ENCODE peak calls at places on chromosomes 1 and 21, in four cellular contexts. H is A549, C is K562, F is ovary. V is an unnamed sample. For H3K4me1, the result is how much of the 10 kb centered on the place peaks cover.

GRCh38 chr1:7970250-7970649 is 8.7 kb downstream of the PARK7 start:
- DNase-seq in H (no peak), C (no peak), F (no peak), V (no peak)

GRCh38 chr1:31707711-31708110 is 3.9 kb upstream of the COL16A1 start:
- DNase-seq in H (no peak), C (peak), F (no peak), V (no peak)

GRCh38 chr1:3454811-3455618 is 550 bp downstream of the ARHGEF16 start:
- DNase-seq in H (no peak), C (peak), F (no peak), V (peak)

GRCh38 chr1:56577859-56578663 is 1.3 kb downstream of the PLPP3 start:
- DNase-seq in H (peak), C (no peak), F (peak), V (peak)

GRCh38 chr1:248343451-248343850 is 5.1 kb upstream of the OR14C36 start:
- DNase-seq in H (no peak), C (no peak), F (no peak), V (no peak)

GRCh38 chr1:227234998-227235405 is 83.3 kb downstream of the CDC42BPA start:
- DNase-seq in H (peak), C (peak), F (no peak), V (no peak)

GRCh38 chr1:25338188-25338981 is at the start of gene TMEM50A:
- DNase-seq in H (peak), C (peak), F (peak), V (peak)

GRCh38 chr1:68145418-68146126 is 86.8 kb downstream of the WLS start:
- DNase-seq in H (no peak), C (no peak), F (peak), V (peak)

GRCh38 chr1:30259631-30260030 is 463.8 kb downstream of the MATN1 start:
- DNase-seq in H (no peak), C (no peak), F (no peak), V (no peak)

GRCh38 chr1:110255388-110255787 is 45.3 kb downstream of the KCNC4 start:
- DNase-seq in H (no peak), C (no peak), F (no peak), V (no peak)

GRCh38 chr1:12414444-12415238 is 184.8 kb downstream of the VPS13D start:
- DNase-seq in H (no peak), C (no peak), F (no peak), V (no peak)

GRCh38 chr1:234330843-234331215 is 42.4 kb upstream of the COA6 start:
- DNase-seq in H (no peak), C (no peak), F (no peak), V (no peak)

GRCh38 chr1:1205769-1206375 is 520 bp downstream of the TNFRSF18 start:
- DNase-seq in H (no peak), C (no peak), F (no peak), V (peak)

GRCh38 chr1:207835958-207836357 is 75.0 kb downstream of the CD34 start:
- DNase-seq in H (no peak), C (no peak), F (no peak), V (no peak)

GRCh38 chr1:116453906-116454305 is 80.9 kb downstream of the ATP1A1 start:
- DNase-seq in H (no peak), C (no peak), F (no peak), V (no peak)

GRCh38 chr1:205504311-205505075 is at the start of gene CDK18:
- DNase-seq in H (peak), C (no peak), F (peak), V (peak)

GRCh38 chr1:40944841-40945430 is 34.6 kb upstream of the CTPS1 start:
- DNase-seq in H (no peak), C (no peak), F (no peak), V (no peak)

GRCh38 chr21:25541042-25541441 is 66.2 kb downstream of the MRPL39 start:
- DNase-seq in H (no peak), C (no peak), F (no peak), V (no peak)

GRCh38 chr1:215377736-215378135 is 189.4 kb upstream of the KCTD3 start:
- DNase-seq in H (no peak), C (no peak), F (no peak), V (no peak)
- TF ChIP-seq EP300 in H (no peak), C (no peak), F (no peak), V (no peak)

GRCh38 chr1:100035214-100035613 is 65.4 kb downstream of the SLC35A3 start:
- DNase-seq in H (no peak), C (no peak), F (no peak), V (no peak)

GRCh38 chr1:100036718-100037664 is 67.2 kb downstream of the SLC35A3 start:
- DNase-seq in H (no peak), C (peak), F (no peak), V (peak)

GRCh38 chr1:100038401-100039306 is 68.9 kb downstream of the SLC35A3 start:
- DNase-seq in H (no peak), C (peak), F (peak), V (peak)

GRCh38 chr1:100037665-100038400 is 68.0 kb downstream of the SLC35A3 start:
- DNase-seq in H (peak), C (peak), F (peak), V (peak)

DNA sequence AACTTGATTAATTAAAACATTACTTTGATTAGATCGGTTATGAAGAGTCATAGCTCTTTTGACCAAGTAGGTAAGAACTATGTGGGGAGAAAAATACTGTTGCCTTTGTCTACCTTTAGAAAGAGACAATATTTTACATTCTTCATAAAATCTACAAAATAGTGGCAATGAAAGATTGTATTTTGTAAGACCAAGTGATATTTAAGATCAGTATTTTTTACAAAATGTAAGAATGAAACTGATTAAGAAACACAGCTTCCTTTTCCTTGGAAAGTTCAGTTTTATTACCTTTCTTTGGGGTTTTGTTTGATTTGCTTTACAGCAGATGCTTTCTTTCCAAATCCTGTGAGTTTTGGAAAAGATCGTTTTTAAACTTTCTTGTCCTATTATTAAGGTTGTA is 69.8 kb downstream of the SLC35A3 start:
- DNase-seq in H (no peak), C (no peak), F (no peak), V (no peak)
- H3K4me1 ChIP-seq in H (under half), C (under half), F (under half), V (under half)

GRCh38 chr1:202086579-202087350 is 36.0 kb upstream of the GPR37L1 start:
- DNase-seq in H (no peak), C (no peak), F (no peak), V (peak)
- TF ChIP-seq EP300 in H (no peak), C (no peak), F (no peak), V (peak)

GRCh38 chr1:112933820-112934561 is 22.0 kb downstream of the SLC16A1 start:
- DNase-seq in H (no peak), C (no peak), F (no peak), V (no peak)
- H3K4me1 ChIP-seq in H (under half), C (under half), F (under half), V (under half)

GRCh38 chr1:244835276-244836134 is at the start of gene COX20:
- DNase-seq in H (peak), C (peak), F (peak), V (peak)

GRCh38 chr1:244833734-244834595 is 1.5 kb upstream of the COX20 start:
- DNase-seq in H (peak), C (peak), F (peak), V (peak)

GRCh38 chr1:244836135-244836521 is 670 bp downstream of the COX20 start:
- DNase-seq in H (peak), C (peak), F (no peak), V (no peak)

GRCh38 chr1:244836598-244836997 is 1.1 kb downstream of the COX20 start:
- DNase-seq in H (no peak), C (no peak), F (no peak), V (no peak)

DNA sequence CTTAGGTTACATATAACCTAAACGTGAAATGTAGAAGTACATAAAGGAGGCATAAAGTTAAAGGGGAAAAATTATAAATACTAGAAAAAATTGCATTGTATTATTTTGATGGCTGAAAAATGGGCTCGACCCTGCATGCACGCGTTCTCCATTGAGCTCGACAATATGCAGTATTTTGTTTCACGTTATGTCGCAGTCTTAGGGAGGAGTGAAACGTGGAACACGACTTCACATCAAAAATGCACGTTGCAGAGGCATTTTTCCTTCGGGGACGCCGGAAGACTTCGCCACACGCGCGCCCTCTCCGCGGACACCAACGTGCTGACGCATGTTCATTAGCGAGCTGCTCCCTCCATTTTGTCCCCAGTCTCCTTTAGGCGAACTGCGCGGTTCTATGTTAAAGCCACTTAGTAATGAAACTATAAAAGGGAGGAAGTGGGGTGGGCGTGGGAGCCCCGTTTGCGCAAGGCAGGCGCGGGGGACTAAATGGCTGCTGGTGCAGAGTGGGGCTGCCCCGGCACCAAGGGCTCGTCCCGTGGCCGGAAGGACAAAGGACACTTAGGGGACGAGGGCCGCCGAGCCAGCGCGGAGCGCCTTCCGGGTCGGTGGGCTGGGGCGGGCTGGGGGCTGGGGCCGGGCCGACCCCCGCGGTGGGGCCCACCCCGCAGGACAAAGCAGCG is 722 bp upstream of the COX20 start:
- DNase-seq in H (peak), C (peak), F (no peak), V (peak)
- TF ChIP-seq EP300 in H (no peak), C (peak), F (no peak), V (no peak)

GRCh38 chr21:33750017-33750416 is 107.7 kb downstream of the ITSN1 start:
- DNase-seq in H (no peak), C (no peak), F (no peak), V (no peak)
- H3K4me1 ChIP-seq in H (under half), C (under half), F (under half), V (under half)

GRCh38 chr1:19757641-19758040 is 42.1 kb downstream of the TMCO4 start:
- DNase-seq in H (no peak), C (no peak), F (no peak), V (no peak)

GRCh38 chr1:19752083-19752696 is 47.5 kb downstream of the TMCO4 start:
- DNase-seq in H (no peak), C (peak), F (no peak), V (no peak)

GRCh38 chr1:19756480-19756879 is 43.2 kb downstream of the TMCO4 start:
- DNase-seq in H (no peak), C (no peak), F (no peak), V (no peak)

GRCh38 chr1:19750882-19751276 is 48.8 kb downstream of the TMCO4 start:
- DNase-seq in H (no peak), C (no peak), F (no peak), V (no peak)

DNA sequence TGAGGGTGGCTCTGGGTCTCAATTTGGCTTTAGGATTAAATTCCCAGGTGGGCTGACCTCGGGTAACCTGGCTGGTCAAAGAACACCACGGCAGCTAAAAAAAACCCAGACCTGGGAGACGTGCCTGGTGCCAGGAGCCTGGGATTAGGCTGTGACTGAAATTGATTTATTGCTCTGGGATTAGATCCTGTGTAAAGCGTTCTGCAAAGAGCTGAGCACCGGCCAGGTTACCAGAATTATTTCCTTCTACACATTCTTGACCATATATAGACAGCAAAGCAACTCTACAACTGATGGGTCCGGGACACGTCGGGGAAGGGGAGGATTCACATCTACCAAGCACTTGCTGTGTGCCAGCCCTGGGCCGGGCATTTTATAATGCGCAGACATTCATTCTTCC is 45.2 kb downstream of the TMCO4 start:
- DNase-seq in H (no peak), C (no peak), F (no peak), V (no peak)
- TF ChIP-seq EP300 in H (no peak), C (no peak), F (no peak), V (no peak)

DNA sequence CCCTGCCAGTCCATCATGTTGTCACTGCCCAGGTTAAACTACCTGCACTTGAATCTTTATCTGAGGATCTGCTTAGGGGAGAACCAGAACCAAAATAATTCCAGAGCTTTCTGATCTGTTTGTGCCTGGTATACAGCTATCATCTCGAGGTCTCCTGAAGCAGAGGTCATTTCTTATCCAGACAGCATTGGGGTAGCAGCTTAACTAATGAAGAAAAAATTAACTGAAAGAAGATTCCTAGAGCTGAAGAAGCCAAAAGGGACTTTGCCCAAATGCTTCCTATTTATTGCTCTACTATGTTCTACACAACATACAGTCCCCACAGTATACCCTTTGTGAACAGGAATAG is 2.7 kb downstream of the NTPCR start:
- DNase-seq in H (no peak), C (no peak), F (no peak), V (no peak)
- H3K4me1 ChIP-seq in H (under half), C (under half), F (under half), V (under half)